ENCODE peak calls at places on chromosomes 16 and 17, in four cellular contexts. One of them, this sample, is unnamed.
A peak's percentile ranks its signal among the peaks of the same experiment; 100 is the strongest.

GRCh38 chr17:6843241-6843890 is 11.8 kb upstream of the TEKT1 start:
- DNase-seq in H1: no peak
- DNase-seq in SK-N-SH: peak; percentile 26
- DNase-seq in esophagus muscularis mucosa: no peak
- DNase-seq in this sample: no peak

GRCh38 chr17:5897320-5897911 is 172.8 kb upstream of the WSCD1 start:
- DNase-seq in SK-N-SH: no peak
- DNase-seq in H1: peak; percentile 49
- DNase-seq in esophagus muscularis mucosa: no peak
- DNase-seq in this sample: no peak

GRCh38 chr17:65294184-65294719 is 157.1 kb downstream of the RGS9 start:
- DNase-seq in esophagus muscularis mucosa: no peak
- DNase-seq in H1: peak; percentile 34
- DNase-seq in SK-N-SH: peak; percentile 87
- DNase-seq in this sample: peak; percentile 69

GRCh38 chr17:77802811-77803220 is 155.7 kb upstream of the TNRC6C start:
- DNase-seq in SK-N-SH: peak; percentile 93
- DNase-seq in H1: no peak
- DNase-seq in esophagus muscularis mucosa: no peak
- DNase-seq in this sample: no peak

GRCh38 chr17:49723423-49723822 is 15.7 kb upstream of the SLC35B1 start:
- DNase-seq in H1: no peak
- DNase-seq in SK-N-SH: no peak
- DNase-seq in esophagus muscularis mucosa: peak; percentile 92
- DNase-seq in this sample: no peak

GRCh38 chr17:7716901-7717755 is at the start of gene DNAH2:
- DNase-seq in H1: peak; percentile 91
- DNase-seq in SK-N-SH: peak; percentile 97
- DNase-seq in esophagus muscularis mucosa: no peak
- DNase-seq in this sample: peak; percentile 77

GRCh38 chr17:6476061-6476833 is 32.0 kb downstream of the PIMREG start:
- DNase-seq in esophagus muscularis mucosa: no peak
- DNase-seq in SK-N-SH: no peak
- DNase-seq in H1: no peak
- DNase-seq in this sample: no peak

GRCh38 chr16:21666772-21667171 is 3.0 kb downstream of the OTOA start:
- DNase-seq in H1: no peak
- DNase-seq in SK-N-SH: peak; percentile 34
- DNase-seq in esophagus muscularis mucosa: no peak
- DNase-seq in this sample: no peak

GRCh38 chr17:40061532-40062038 is 1.2 kb upstream of the THRA start:
- DNase-seq in SK-N-SH: no peak
- DNase-seq in H1: no peak
- DNase-seq in esophagus muscularis mucosa: no peak
- DNase-seq in this sample: no peak

GRCh38 chr17:60139438-60140285 is 10.1 kb upstream of the CA4 start:
- DNase-seq in esophagus muscularis mucosa: no peak
- DNase-seq in H1: no peak
- DNase-seq in SK-N-SH: no peak
- DNase-seq in this sample: peak; percentile 79

GRCh38 chr17:77246110-77247047 is 105.6 kb downstream of the SEC14L1 start:
- DNase-seq in esophagus muscularis mucosa: no peak
- DNase-seq in SK-N-SH: no peak
- DNase-seq in H1: no peak
- DNase-seq in this sample: no peak

GRCh38 chr17:16040710-16041251 is 41.2 kb downstream of the TTC19 start:
- DNase-seq in H1: no peak
- DNase-seq in SK-N-SH: no peak
- DNase-seq in esophagus muscularis mucosa: no peak
- DNase-seq in this sample: peak; percentile 56

GRCh38 chr17:78805301-78805700 is 23.2 kb upstream of the CYTH1 start:
- DNase-seq in H1: no peak
- DNase-seq in esophagus muscularis mucosa: no peak
- DNase-seq in SK-N-SH: no peak
- DNase-seq in this sample: peak; percentile 33

GRCh38 chr17:34542700-34543336 is 36.6 kb upstream of the TMEM132E start:
- DNase-seq in H1: no peak
- DNase-seq in SK-N-SH: peak; percentile 47
- DNase-seq in esophagus muscularis mucosa: no peak
- DNase-seq in this sample: peak; percentile 27

GRCh38 chr17:42184717-42185496 is at the start of gene HCRT:
- DNase-seq in esophagus muscularis mucosa: no peak
- DNase-seq in SK-N-SH: no peak
- DNase-seq in H1: no peak
- DNase-seq in this sample: no peak

GRCh38 chr17:41920580-41920955 is 1.8 kb upstream of the ACLY start:
- DNase-seq in SK-N-SH: no peak
- DNase-seq in H1: no peak
- DNase-seq in esophagus muscularis mucosa: no peak
- DNase-seq in this sample: no peak

GRCh38 chr16:6558133-6558532 is 774.5 kb upstream of the RBFOX1 start:
- DNase-seq in esophagus muscularis mucosa: no peak
- DNase-seq in SK-N-SH: no peak
- DNase-seq in H1: peak; percentile 61
- DNase-seq in this sample: no peak

GRCh38 chr17:72602517-72603345 is 481.9 kb downstream of the SOX9 start:
- DNase-seq in SK-N-SH: no peak
- DNase-seq in esophagus muscularis mucosa: no peak
- DNase-seq in H1: peak; percentile 38
- DNase-seq in this sample: peak; percentile 47

GRCh38 chr16:27798241-27798640 is 248.3 kb downstream of the KATNIP start:
- DNase-seq in esophagus muscularis mucosa: no peak
- DNase-seq in SK-N-SH: no peak
- DNase-seq in H1: no peak
- DNase-seq in this sample: no peak

GRCh38 chr16:54647731-54648221 is 282.9 kb upstream of the IRX5 start:
- DNase-seq in H1: no peak
- DNase-seq in SK-N-SH: no peak
- DNase-seq in esophagus muscularis mucosa: no peak
- DNase-seq in this sample: no peak

GRCh38 chr16:79158337-79158736 is 442.2 kb downstream of the MAF start:
- DNase-seq in H1: no peak
- DNase-seq in SK-N-SH: no peak
- DNase-seq in esophagus muscularis mucosa: no peak
- DNase-seq in this sample: no peak

GRCh38 chr17:43905985-43906852 is 1.1 kb downstream of the MPP2 start:
- DNase-seq in SK-N-SH: peak; percentile 89
- DNase-seq in esophagus muscularis mucosa: peak; percentile 94
- DNase-seq in H1: no peak
- DNase-seq in this sample: peak; percentile 74

GRCh38 chr17:39485555-39485954 is 24.3 kb downstream of the CDK12 start:
- DNase-seq in SK-N-SH: no peak
- DNase-seq in H1: no peak
- DNase-seq in esophagus muscularis mucosa: no peak
- DNase-seq in this sample: no peak

GRCh38 chr16:852451-853185 is 52.1 kb upstream of the GNG13 start:
- DNase-seq in SK-N-SH: no peak
- DNase-seq in H1: no peak
- DNase-seq in esophagus muscularis mucosa: no peak
- DNase-seq in this sample: no peak

GRCh38 chr16:60651351-60651750 is 1384.9 kb downstream of the CDH8 start:
- DNase-seq in esophagus muscularis mucosa: no peak
- DNase-seq in SK-N-SH: no peak
- DNase-seq in H1: no peak
- DNase-seq in this sample: no peak

GRCh38 chr16:54633943-54634362 is 296.7 kb upstream of the IRX5 start:
- DNase-seq in H1: no peak
- DNase-seq in esophagus muscularis mucosa: no peak
- DNase-seq in SK-N-SH: no peak
- DNase-seq in this sample: peak; percentile 47

GRCh38 chr17:42553866-42554249 is 1.1 kb downstream of the HSD17B1 start:
- DNase-seq in esophagus muscularis mucosa: no peak
- DNase-seq in SK-N-SH: peak; percentile 68
- DNase-seq in H1: no peak
- DNase-seq in this sample: peak; percentile 48

GRCh38 chr17:75691371-75692290 is 24.5 kb downstream of the SAP30BP start:
- DNase-seq in SK-N-SH: no peak
- DNase-seq in H1: no peak
- DNase-seq in esophagus muscularis mucosa: no peak
- DNase-seq in this sample: no peak

GRCh38 chr16:21563676-21564075 is 35.7 kb upstream of the METTL9 start:
- DNase-seq in SK-N-SH: no peak
- DNase-seq in H1: no peak
- DNase-seq in esophagus muscularis mucosa: no peak
- DNase-seq in this sample: no peak

GRCh38 chr16:48157794-48158193 is 2.0 kb upstream of the ABCC12 start:
- DNase-seq in esophagus muscularis mucosa: no peak
- DNase-seq in H1: no peak
- DNase-seq in SK-N-SH: no peak
- DNase-seq in this sample: no peak

GRCh38 chr17:46154151-46154816 is 38.9 kb downstream of the KANSL1 start:
- DNase-seq in SK-N-SH: no peak
- DNase-seq in H1: no peak
- DNase-seq in esophagus muscularis mucosa: no peak
- DNase-seq in this sample: no peak

GRCh38 chr16:25060920-25061319 is 45.8 kb upstream of the ARHGAP17 start:
- DNase-seq in esophagus muscularis mucosa: no peak
- DNase-seq in H1: no peak
- DNase-seq in SK-N-SH: no peak
- DNase-seq in this sample: no peak
- TF ChIP-seq POLR2AphosphoS5 in esophagus muscularis mucosa: no peak
- TF ChIP-seq POLR2AphosphoS5 in H1: no peak
- TF ChIP-seq POLR2AphosphoS5 in SK-N-SH: no peak
- TF ChIP-seq POLR2AphosphoS5 in this sample: no peak

GRCh38 chr17:57605734-57606105 is 139.4 kb downstream of the CCDC182 start:
- DNase-seq in H1: no peak
- DNase-seq in SK-N-SH: no peak
- DNase-seq in esophagus muscularis mucosa: no peak
- DNase-seq in this sample: no peak

GRCh38 chr17:57604771-57605733 is 140.0 kb downstream of the CCDC182 start:
- DNase-seq in esophagus muscularis mucosa: no peak
- DNase-seq in SK-N-SH: peak; percentile 89
- DNase-seq in H1: no peak
- DNase-seq in this sample: peak; percentile 70

GRCh38 chr17:57602896-57603295 is 142.2 kb downstream of the CCDC182 start:
- DNase-seq in esophagus muscularis mucosa: no peak
- DNase-seq in H1: no peak
- DNase-seq in SK-N-SH: no peak
- DNase-seq in this sample: no peak

GRCh38 chr17:57603541-57603940 is 141.6 kb downstream of the CCDC182 start:
- DNase-seq in esophagus muscularis mucosa: no peak
- DNase-seq in SK-N-SH: no peak
- DNase-seq in H1: no peak
- DNase-seq in this sample: peak; percentile 43

DNA sequence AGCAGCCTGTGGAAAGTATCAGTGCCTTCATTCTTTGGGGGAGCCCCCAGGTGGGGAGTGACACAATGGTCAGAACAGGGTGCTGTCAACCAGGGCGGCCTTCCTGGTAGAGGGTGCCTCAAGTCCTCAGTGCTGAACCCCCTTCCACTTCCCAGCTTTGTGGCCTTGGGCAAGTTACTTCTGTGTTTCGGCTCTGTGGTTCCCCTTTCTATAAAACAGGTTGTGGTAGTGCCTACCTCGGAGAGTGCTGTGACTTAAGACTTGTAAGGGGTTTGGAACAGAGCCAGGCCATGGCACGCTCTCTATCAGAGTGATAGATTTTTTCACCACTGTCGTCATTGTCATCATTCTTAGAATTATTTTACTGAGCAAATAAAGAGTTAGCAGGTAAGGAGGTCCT is 141.1 kb downstream of the CCDC182 start:
- DNase-seq in SK-N-SH: no peak
- DNase-seq in esophagus muscularis mucosa: no peak
- DNase-seq in H1: no peak
- DNase-seq in this sample: peak; percentile 63
- H3K4me3 ChIP-seq in SK-N-SH: no peak overlapping the region
- H3K4me3 ChIP-seq in esophagus muscularis mucosa: no peak overlapping the region
- H3K4me3 ChIP-seq in H1: no peak overlapping the region
- H3K4me3 ChIP-seq in this sample: no peak overlapping the region

GRCh38 chr17:81429353-81429774 is 34.1 kb downstream of the BAHCC1 start:
- DNase-seq in SK-N-SH: peak; percentile 97
- DNase-seq in esophagus muscularis mucosa: no peak
- DNase-seq in H1: no peak
- DNase-seq in this sample: peak; percentile 90
- TF ChIP-seq POLR2AphosphoS5 in SK-N-SH: peak; percentile 70
- TF ChIP-seq POLR2AphosphoS5 in esophagus muscularis mucosa: peak; percentile 70
- TF ChIP-seq POLR2AphosphoS5 in H1: no peak
- TF ChIP-seq POLR2AphosphoS5 in this sample: peak; percentile 57

GRCh38 chr17:68048996-68049395 is 13.5 kb downstream of the KPNA2 start:
- DNase-seq in H1: no peak
- DNase-seq in esophagus muscularis mucosa: no peak
- DNase-seq in SK-N-SH: peak; percentile 27
- DNase-seq in this sample: no peak

GRCh38 chr17:68053237-68054030 is 17.9 kb downstream of the KPNA2 start:
- DNase-seq in H1: no peak
- DNase-seq in SK-N-SH: no peak
- DNase-seq in esophagus muscularis mucosa: no peak
- DNase-seq in this sample: no peak

GRCh38 chr17:68057531-68057952 is 22.0 kb downstream of the KPNA2 start:
- DNase-seq in esophagus muscularis mucosa: no peak
- DNase-seq in H1: no peak
- DNase-seq in SK-N-SH: peak; percentile 24
- DNase-seq in this sample: peak; percentile 31

GRCh38 chr17:68052810-68053209 is 17.3 kb downstream of the KPNA2 start:
- DNase-seq in H1: no peak
- DNase-seq in SK-N-SH: no peak
- DNase-seq in esophagus muscularis mucosa: no peak
- DNase-seq in this sample: no peak

DNA sequence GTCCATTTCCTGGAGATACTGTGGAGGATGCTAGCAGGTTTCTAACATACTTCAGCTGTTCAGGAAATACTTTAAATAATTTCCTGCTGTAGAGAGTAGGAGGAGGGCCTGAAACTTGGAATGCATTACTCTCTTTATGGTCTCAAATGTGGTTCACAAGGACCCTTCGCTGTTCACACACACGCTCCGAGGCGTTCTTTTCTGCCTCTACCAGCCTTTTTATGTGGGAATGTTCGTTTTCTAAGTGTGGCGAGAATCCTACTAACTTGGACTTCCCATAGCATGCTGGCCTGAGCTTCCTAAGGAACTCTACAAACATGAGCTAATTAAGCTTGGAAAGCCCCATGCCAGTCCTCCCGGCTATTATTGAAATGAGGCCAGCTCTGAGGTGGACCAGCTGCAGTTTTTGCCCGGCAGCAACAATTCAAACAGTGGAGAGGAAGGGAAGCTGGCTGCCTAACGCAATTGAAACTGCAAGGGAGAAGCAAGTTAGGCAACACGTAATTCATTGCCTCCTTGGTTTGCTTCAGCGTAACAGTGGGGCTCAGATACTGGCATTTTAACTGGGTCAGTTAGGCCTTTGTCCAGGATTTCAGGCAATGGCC is 18.9 kb downstream of the KPNA2 start:
- DNase-seq in esophagus muscularis mucosa: no peak
- DNase-seq in H1: no peak
- DNase-seq in SK-N-SH: no peak
- DNase-seq in this sample: peak; percentile 32
- H3K4me3 ChIP-seq in esophagus muscularis mucosa: no peak overlapping the region
- H3K4me3 ChIP-seq in H1: no peak overlapping the region
- H3K4me3 ChIP-seq in SK-N-SH: no peak overlapping the region
- H3K4me3 ChIP-seq in this sample: no peak overlapping the region